ENCODE peak calls at places on chromosomes 2 and 18, in four cellular contexts. B is PC-9, P is heart right ventricle, E is fibroblast of lung. A is an unnamed sample. For H3K36me3, the result is how much of the 10 kb centered on the place peaks cover.

GRCh38 chr2:46487667-46488333 is 8.4 kb downstream of the TMEM247 start:
- DNase-seq in B (peak), E (peak), P (peak), A (peak)

GRCh38 chr2:122105171-122105884 is 349.9 kb downstream of the TSN start:
- DNase-seq in P (no peak), E (no peak), B (no peak), A (no peak)

GRCh38 chr2:137769406-137769805 is 194.9 kb upstream of the HNMT start:
- DNase-seq in P (no peak), E (no peak), B (no peak), A (no peak)

GRCh38 chr2:9896216-9896615 is 52.9 kb downstream of the TAF1B start:
- DNase-seq in B (no peak), P (no peak), E (no peak), A (no peak)

GRCh38 chr2:130154773-130155765 is 10.2 kb upstream of the CCDC74B start:
- DNase-seq in P (no peak), E (no peak), B (no peak), A (no peak)

GRCh38 chr18:80154293-80154692 is 45.2 kb downstream of the ADNP2 start:
- DNase-seq in P (no peak), B (no peak), E (peak), A (no peak)

GRCh38 chr2:185978634-185979405 is 240.2 kb downstream of the FSIP2 start:
- DNase-seq in E (peak), P (no peak), B (no peak), A (no peak)

GRCh38 chr2:162972383-162972782 is 133.8 kb upstream of the KCNH7 start:
- DNase-seq in P (no peak), E (no peak), B (no peak), A (no peak)

GRCh38 chr2:25281581-25281980 is 60.1 kb downstream of the DNMT3A start:
- DNase-seq in B (no peak), E (no peak), P (no peak), A (no peak)

GRCh38 chr2:216002693-216003092 is 10.7 kb downstream of the MREG start:
- DNase-seq in E (no peak), B (no peak), P (no peak), A (no peak)

GRCh38 chr2:109030870-109031480 is 42.0 kb upstream of the EDAR start:
- DNase-seq in B (no peak), E (no peak), P (no peak), A (no peak)

GRCh38 chr2:45000921-45001628 is 8.2 kb downstream of the SIX2 start:
- DNase-seq in P (no peak), E (no peak), B (peak), A (no peak)

GRCh38 chr2:174841931-174842330 is 77.7 kb upstream of the CHRNA1 start:
- DNase-seq in B (no peak), E (no peak), P (no peak), A (no peak)

GRCh38 chr2:72841462-72842125 is 15.8 kb upstream of the EXOC6B start:
- DNase-seq in P (no peak), B (no peak), E (no peak), A (no peak)

GRCh38 chr18:11407900-11408299 is 201.5 kb upstream of the SLC35G4 start:
- DNase-seq in E (peak), P (no peak), B (no peak), A (no peak)

GRCh38 chr18:53682796-53683195 is 541.7 kb downstream of the MBD2 start:
- DNase-seq in E (no peak), B (no peak), P (no peak), A (no peak)

GRCh38 chr2:13260401-13260800 is 543.7 kb downstream of the TRIB2 start:
- DNase-seq in P (no peak), E (no peak), B (no peak), A (no peak)

GRCh38 chr2:229348135-229348534 is 77.0 kb upstream of the PID1 start:
- DNase-seq in P (no peak), B (no peak), E (peak), A (no peak)

GRCh38 chr2:15784106-15784885 is 156.1 kb upstream of the MYCN start:
- DNase-seq in E (no peak), B (no peak), P (no peak), A (no peak)

GRCh38 chr18:78518805-78519204 is 460.8 kb upstream of the SALL3 start:
- DNase-seq in P (no peak), B (no peak), E (no peak), A (no peak)
- H3K36me3 ChIP-seq in P (under half), B (under half), E (under half), A (under half)

DNA sequence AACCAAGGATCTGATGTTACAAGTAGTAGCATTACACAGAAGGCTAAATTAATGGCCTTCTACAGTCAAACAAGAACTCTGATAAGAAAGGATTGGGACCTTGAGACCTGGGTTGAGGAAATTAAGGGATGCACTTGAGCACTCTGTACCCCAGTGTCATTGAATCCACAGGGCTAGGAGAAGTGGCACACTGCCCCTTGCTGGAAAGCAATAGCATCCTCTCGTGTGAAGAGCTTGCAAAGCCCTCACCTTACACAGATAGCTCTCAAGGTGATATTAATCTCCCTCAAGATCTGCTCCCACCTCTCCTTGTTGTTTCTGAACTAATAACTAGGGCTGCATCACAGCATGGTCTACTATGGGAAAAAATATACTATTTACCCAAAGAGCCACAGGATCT is 26.5 kb upstream of the CHST9 start:
- DNase-seq in B (no peak), P (no peak), E (no peak), A (no peak)
- TF ChIP-seq CTCF in B (no peak), P (no peak), E (no peak), A (no peak)

DNA sequence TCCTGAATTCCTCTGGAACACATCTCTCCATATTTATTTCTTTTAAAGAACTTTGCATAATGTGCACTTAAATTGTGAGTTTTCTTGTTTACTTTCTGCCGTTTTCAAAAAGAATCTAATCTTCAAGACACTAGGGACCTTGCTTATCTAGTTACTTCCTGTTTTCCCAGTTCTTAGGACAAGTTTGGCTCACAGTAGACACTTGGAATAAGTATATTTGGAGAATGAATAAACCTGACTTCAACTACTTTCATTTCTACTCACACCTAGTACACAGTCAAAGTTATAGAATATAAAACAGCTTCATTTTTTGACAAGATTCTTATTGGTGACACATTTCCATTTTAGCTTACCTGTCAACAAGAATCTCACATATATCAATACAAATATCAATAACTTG is 155.6 kb upstream of the CCDC195 start:
- DNase-seq in B (no peak), P (no peak), E (no peak), A (no peak)
- H3K36me3 ChIP-seq in B (under half), P (under half), E (under half), A (under half)

GRCh38 chr2:171598713-171599319 is 76.5 kb downstream of the CYBRD1 start:
- DNase-seq in B (peak), P (no peak), E (peak), A (no peak)
- TF ChIP-seq CTCF in B (peak), P (peak), E (peak), A (peak)

DNA sequence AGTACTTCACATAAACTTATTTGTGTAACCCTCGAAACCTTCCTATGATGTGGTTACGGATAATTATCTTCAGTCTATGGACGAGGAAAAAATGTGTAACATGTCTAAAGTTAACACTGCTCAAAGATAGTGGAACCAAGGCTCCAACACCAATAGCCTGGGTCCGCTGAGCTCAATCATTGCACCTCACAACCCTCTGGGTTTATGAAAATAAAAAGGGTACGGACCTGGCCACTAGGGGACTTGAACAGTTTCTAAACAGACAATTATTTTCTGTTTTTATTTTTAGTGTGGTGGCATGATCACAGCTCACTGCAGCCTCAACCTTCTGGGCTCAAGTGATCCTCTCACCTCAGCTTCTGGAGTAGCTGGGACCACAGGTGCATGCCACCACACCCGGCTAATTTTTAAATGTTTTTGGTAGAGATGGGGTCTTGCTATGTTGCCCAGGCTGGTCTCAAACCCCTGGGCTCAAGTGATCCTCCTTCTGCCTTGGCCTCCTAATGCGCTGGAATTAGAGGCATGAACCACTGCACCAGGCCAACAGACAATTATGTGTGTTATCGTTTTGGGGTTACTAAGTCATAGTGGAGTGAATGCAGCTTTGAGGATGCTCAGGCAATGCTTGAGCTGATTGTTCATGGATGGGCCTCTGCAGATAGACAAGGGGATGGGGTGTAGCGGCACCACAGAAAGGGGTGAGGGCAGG is 10.1 kb downstream of the CASP8 start:
- DNase-seq in E (no peak), P (no peak), B (no peak), A (no peak)
- H3K36me3 ChIP-seq in E (under half), P (under half), B (under half), A (under half)

GRCh38 chr2:42931818-42932195 is 139.4 kb upstream of the HAAO start:
- DNase-seq in B (no peak), P (no peak), E (no peak), A (no peak)

GRCh38 chr2:42929577-42929984 is 137.2 kb upstream of the HAAO start:
- DNase-seq in B (no peak), P (no peak), E (no peak), A (no peak)

GRCh38 chr2:42931147-42931817 is 138.9 kb upstream of the HAAO start:
- DNase-seq in P (no peak), E (no peak), B (no peak), A (no peak)

GRCh38 chr2:42928692-42929576 is 136.6 kb upstream of the HAAO start:
- DNase-seq in E (peak), P (no peak), B (no peak), A (no peak)

GRCh38 chr2:42929985-42930581 is 137.7 kb upstream of the HAAO start:
- DNase-seq in P (no peak), B (no peak), E (peak), A (no peak)
- TF ChIP-seq CTCF in P (no peak), B (no peak), E (no peak), A (no peak)

DNA sequence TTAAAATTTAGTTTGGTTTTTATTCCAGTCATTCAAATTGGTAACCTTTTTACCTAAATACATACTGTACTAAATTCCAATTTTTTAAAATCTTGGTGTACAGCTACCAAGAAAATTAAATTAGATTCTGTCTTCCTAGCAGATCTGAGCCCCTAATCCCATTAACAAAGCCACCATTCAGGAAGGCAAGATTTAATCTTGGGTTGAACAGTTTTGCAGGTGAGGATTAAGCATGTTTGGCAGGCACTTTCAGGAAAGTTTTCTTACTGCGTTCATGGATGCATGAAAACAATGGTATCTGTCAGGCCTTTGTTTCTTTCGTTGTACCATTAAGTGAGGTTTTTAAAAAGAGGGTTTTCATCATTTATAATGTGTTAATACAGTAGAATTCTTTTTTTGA is 32.8 kb downstream of the ITPRID2 start:
- DNase-seq in E (no peak), P (no peak), B (no peak), A (no peak)
- H3K36me3 ChIP-seq in E (under half), P (under half), B (half or more), A (under half)

GRCh38 chr2:149826471-149827125 is 239.0 kb upstream of the MMADHC start:
- DNase-seq in P (no peak), E (peak), B (no peak), A (no peak)

GRCh38 chr2:149827585-149828156 is 240.1 kb upstream of the MMADHC start:
- DNase-seq in B (no peak), P (no peak), E (no peak), A (no peak)

GRCh38 chr2:149825473-149825872 is 237.9 kb upstream of the MMADHC start:
- DNase-seq in B (no peak), P (no peak), E (no peak), A (no peak)

GRCh38 chr2:149832256-149832655 is 244.7 kb upstream of the MMADHC start:
- DNase-seq in P (no peak), B (no peak), E (no peak), A (no peak)

DNA sequence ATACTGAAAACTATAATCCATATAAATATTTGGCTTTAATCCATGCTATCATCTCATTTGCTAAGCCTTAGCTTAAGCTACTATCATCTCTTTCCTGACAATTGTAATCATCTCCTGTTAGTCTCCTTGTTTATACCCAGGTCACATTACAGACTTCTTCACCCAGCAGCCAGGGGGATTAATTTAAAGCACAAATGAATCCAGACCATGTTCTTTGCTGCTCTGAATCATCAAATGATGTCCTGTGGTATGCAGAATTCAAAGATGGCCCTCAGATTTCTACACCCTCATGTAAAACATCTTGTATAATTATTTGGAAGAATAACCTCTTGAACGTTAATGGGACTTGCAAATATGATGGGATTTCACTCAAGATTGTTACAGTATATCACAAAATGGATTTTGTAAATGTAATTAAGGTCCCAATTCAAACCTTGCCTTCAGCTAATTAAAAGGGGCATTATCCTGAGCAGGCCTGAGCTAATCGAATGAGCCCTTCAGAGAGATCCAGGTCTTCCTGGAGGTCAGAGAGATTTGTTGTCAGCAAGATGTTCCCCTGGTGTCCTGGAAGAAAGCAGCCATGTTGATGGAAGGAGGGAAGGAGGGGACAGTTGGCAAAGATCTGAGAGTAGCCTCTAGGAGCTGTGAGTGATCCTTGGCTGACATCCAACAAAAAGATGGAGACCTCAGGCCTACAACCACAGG is 241.1 kb upstream of the MMADHC start:
- DNase-seq in B (no peak), P (no peak), E (no peak), A (no peak)
- TF ChIP-seq CTCF in B (no peak), P (no peak), E (no peak), A (no peak)

GRCh38 chr2:238257786-238258700 is 18.2 kb upstream of the HES6 start:
- DNase-seq in E (no peak), B (no peak), P (peak), A (no peak)
- H3K36me3 ChIP-seq in E (under half), B (under half), P (under half), A (half or more)

A was measured in ascending aorta.